ENCODE peak calls at places on chromosomes 5 and 9, in six cellular contexts. U is psoas muscle; N is naive B cell; I is stimulated activated CD8-positive, alpha-beta memory T cell treated with anti-CD3 and anti-CD28 coated beads, Interleukin-4, amount 100 ng/mL, for 48 hours; B is heart left ventricle; F is activated effector memory CD4-positive, alpha-beta T cell treated with Interleukin-2 at 50 U/mL for 16 hours. Z is an unnamed sample.

GRCh38 chr5:147560982-147561381 is 51.1 kb upstream of the DPYSL3 start:
- DNase-seq in U (no peak), F (no peak), N (no peak), B (no peak), I (no peak), Z (no peak)

GRCh38 chr5:122901346-122901745 is 55.9 kb downstream of the SNX24 start:
- DNase-seq in F (no peak), U (no peak), I (no peak), B (no peak), N (no peak), Z (no peak)

GRCh38 chr5:119017999-119018398 is 29.7 kb upstream of the DTWD2 start:
- DNase-seq in I (no peak), U (no peak), N (no peak), F (no peak), B (no peak), Z (no peak)

GRCh38 chr9:127541865-127542264 is 70.2 kb upstream of the STXBP1 start:
- DNase-seq in F (no peak), I (no peak), U (peak), B (no peak), N (no peak), Z (no peak)

GRCh38 chr5:171797563-171797962 is 11.9 kb downstream of the SMIM23 start:
- DNase-seq in U (no peak), B (no peak), F (no peak), I (no peak), N (no peak), Z (no peak)

GRCh38 chr5:78964889-78965288 is 20.2 kb downstream of the ARSB start:
- DNase-seq in N (peak), B (no peak), I (no peak), F (no peak), U (no peak), Z (peak)

GRCh38 chr5:179893958-179894895 is 13.5 kb downstream of the TBC1D9B start:
- DNase-seq in B (no peak), N (no peak), I (no peak), U (no peak), F (no peak), Z (no peak)

GRCh38 chr9:91451431-91452270 is 28.0 kb upstream of the NFIL3 start:
- DNase-seq in N (no peak), F (no peak), I (no peak), B (no peak), U (no peak), Z (no peak)

GRCh38 chr9:37424204-37424685 is 1.7 kb downstream of the GRHPR start:
- DNase-seq in U (no peak), I (no peak), F (no peak), B (no peak), N (no peak), Z (peak)

GRCh38 chr5:21687621-21688020 is 1165.5 kb downstream of the CDH12 start:
- DNase-seq in F (no peak), I (no peak), N (no peak), B (no peak), U (no peak), Z (no peak)

GRCh38 chr9:73911814-73912213 is 585.3 kb upstream of the RORB start:
- DNase-seq in F (no peak), N (no peak), U (no peak), B (no peak), I (no peak), Z (no peak)

GRCh38 chr9:133987455-133987800 is 4.7 kb downstream of the VAV2 start:
- DNase-seq in B (no peak), F (no peak), I (no peak), U (peak), N (no peak), Z (no peak)

GRCh38 chr9:133370680-133371079 is 5.2 kb downstream of the SURF4 start:
- DNase-seq in F (peak), I (peak), B (no peak), U (no peak), N (no peak), Z (no peak)

GRCh38 chr9:12794024-12794799 is 19.4 kb downstream of the LURAP1L start:
- DNase-seq in B (no peak), F (no peak), U (no peak), I (no peak), N (no peak), Z (no peak)

GRCh38 chr9:123033864-123034598 is 564 bp downstream of the GPR21 start:
- DNase-seq in B (no peak), F (no peak), I (no peak), U (peak), N (no peak), Z (no peak)

GRCh38 chr5:36442352-36442751 is 140.7 kb upstream of the RANBP3L start:
- DNase-seq in B (no peak), I (no peak), N (no peak), U (no peak), F (no peak), Z (no peak)

GRCh38 chr9:108168451-108168850 is 678.9 kb upstream of the KLF4 start:
- DNase-seq in N (no peak), I (no peak), U (peak), B (no peak), F (no peak), Z (no peak)

GRCh38 chr5:375336-375920 is 53.9 kb downstream of the AHRR start:
- DNase-seq in U (no peak), F (no peak), I (peak), B (peak), N (no peak), Z (no peak)

GRCh38 chr5:91464886-91465646 is 81.9 kb upstream of the ARRDC3 start:
- DNase-seq in F (no peak), B (no peak), U (no peak), N (no peak), I (no peak), Z (no peak)

Z was measured in dermis blood vessel endothelial cell.